ENCODE peak calls at places on chromosomes 1 and 21, in five cellular contexts. P is IMR-90, Q is neuronal stem cell, D is H1, C is H9. T is an unnamed sample.
A peak's percentile ranks its signal among the peaks of the same experiment; 100 is the strongest.

GRCh38 chr1:65795311-65795710 is 2.6 kb downstream of the PDE4B start:
- DNase-seq in P (no peak), Q (no peak), D (no peak), C (no peak), T (no peak)

GRCh38 chr1:27332536-27333281 is 9.1 kb upstream of the SYTL1 start:
- DNase-seq in P (peak; percentile 16), Q (no peak), D (no peak), C (peak; percentile 73), T (peak; percentile 67)

GRCh38 chr1:199064971-199065370 is 426.1 kb downstream of the PTPRC start:
- DNase-seq in P (no peak), Q (no peak), D (no peak), C (no peak), T (peak; percentile 50)

GRCh38 chr1:18849252-18849651 is 10.2 kb downstream of the TAS1R2 start:
- DNase-seq in P (no peak), Q (no peak), D (no peak), C (no peak), T (no peak)

GRCh38 chr1:25564777-25565176 is 21.4 kb downstream of the LDLRAP1 start:
- DNase-seq in P (no peak), Q (no peak), D (no peak), C (no peak), T (no peak)

GRCh38 chr1:184972281-184973055 is 1.8 kb downstream of the NIBAN1 start:
- DNase-seq in P (peak; percentile 71), Q (no peak), D (no peak), C (no peak), T (no peak)

GRCh38 chr1:86104606-86105532 is 51.7 kb downstream of the COL24A1 start:
- DNase-seq in P (no peak), Q (no peak), D (no peak), C (no peak), T (no peak)

GRCh38 chr1:201495447-201496295 is 11.3 kb downstream of the CSRP1 start:
- DNase-seq in P (peak; percentile 67), Q (no peak), D (no peak), C (no peak), T (no peak)

GRCh38 chr1:22778842-22779520 is 68.3 kb downstream of the EPHB2 start:
- DNase-seq in P (no peak), Q (no peak), D (no peak), C (no peak), T (no peak)

GRCh38 chr1:229225331-229225782 is 45.6 kb upstream of the RAB4A start:
- DNase-seq in P (no peak), Q (no peak), D (no peak), C (no peak), T (no peak)

GRCh38 chr1:51843948-51844347 is 34.6 kb downstream of the NRDC start:
- DNase-seq in P (no peak), Q (no peak), D (no peak), C (no peak), T (peak; percentile 32)

GRCh38 chr1:22154063-22154462 is 11.2 kb upstream of the WNT4 start:
- DNase-seq in P (no peak), Q (no peak), D (no peak), C (no peak), T (no peak)

GRCh38 chr1:71269823-71270222 is 189.0 kb upstream of the ZRANB2 start:
- DNase-seq in P (no peak), Q (no peak), D (no peak), C (no peak), T (no peak)

GRCh38 chr21:19609611-19610010 is 1206.0 kb upstream of the TMPRSS15 start:
- DNase-seq in P (no peak), Q (no peak), D (no peak), C (no peak), T (no peak)

GRCh38 chr1:28087614-28088167 is 719 bp downstream of the EYA3 start:
- DNase-seq in P (peak; percentile 27), Q (no peak), D (no peak), C (no peak), T (peak; percentile 49)

GRCh38 chr1:232686346-232686745 is 56.4 kb upstream of the SIPA1L2 start:
- DNase-seq in P (peak; percentile 25), Q (no peak), D (no peak), C (no peak), T (no peak)

GRCh38 chr1:115099693-115100050 is 10.4 kb upstream of the TSPAN2 start:
- DNase-seq in P (no peak), Q (no peak), D (no peak), C (no peak), T (no peak)

GRCh38 chr1:146021622-146022402 is at the start of gene HJV:
- DNase-seq in P (no peak), Q (no peak), D (no peak), C (no peak), T (no peak)

GRCh38 chr1:230684146-230684545 is 29.8 kb downstream of the AGT start:
- DNase-seq in P (no peak), Q (no peak), D (no peak), C (no peak), T (peak; percentile 46)

GRCh38 chr1:33358114-33358770 is 37.3 kb upstream of the A3GALT2 start:
- DNase-seq in P (no peak), Q (no peak), D (no peak), C (no peak), T (no peak)

GRCh38 chr1:154218545-154218944 is 2.2 kb upstream of the UBAP2L start:
- DNase-seq in P (no peak), Q (no peak), D (no peak), C (no peak), T (no peak)

GRCh38 chr1:176033474-176033873 is 173.6 kb downstream of the COP1 start:
- DNase-seq in P (peak; percentile 44), Q (no peak), D (no peak), C (no peak), T (no peak)

GRCh38 chr1:15429701-15430149 is 8.5 kb upstream of the CTRC start:
- DNase-seq in P (peak; percentile 87), Q (no peak), D (no peak), C (no peak), T (no peak)

GRCh38 chr1:1283821-1284220 is 3.6 kb downstream of the SCNN1D start:
- DNase-seq in P (no peak), Q (no peak), D (no peak), C (peak; percentile 60), T (peak; percentile 54)

GRCh38 chr1:237492359-237492758 is 398.4 kb downstream of the ZP4 start:
- DNase-seq in P (no peak), Q (no peak), D (no peak), C (peak; percentile 43), T (peak; percentile 45)

GRCh38 chr1:55481634-55482033 is 266.5 kb upstream of the USP24 start:
- DNase-seq in P (peak; percentile 44), Q (no peak), D (no peak), C (no peak), T (no peak)

GRCh38 chr21:45116066-45116465 is 41.7 kb downstream of the ADARB1 start:
- DNase-seq in P (no peak), Q (no peak), D (no peak), C (no peak), T (peak; percentile 24)

GRCh38 chr21:39738566-39738965 is 6.4 kb upstream of the IGSF5 start:
- DNase-seq in P (no peak), Q (no peak), D (no peak), C (no peak), T (no peak)
- H3K23ac ChIP-seq in P (no peak overlapping the region), Q (no peak overlapping the region), D (no peak overlapping the region), C (no peak overlapping the region), T (no peak overlapping the region)

GRCh38 chr1:30845891-30846290 is 62.7 kb downstream of the SDC3 start:
- DNase-seq in P (no peak), Q (no peak), D (no peak), C (peak; percentile 68), T (peak; percentile 27)

GRCh38 chr1:30848130-30848529 is 60.4 kb downstream of the SDC3 start:
- DNase-seq in P (no peak), Q (no peak), D (no peak), C (no peak), T (no peak)

GRCh38 chr1:30847358-30847972 is 61.1 kb downstream of the SDC3 start:
- DNase-seq in P (peak; percentile 79), Q (peak; percentile 44), D (no peak), C (peak; percentile 85), T (peak; percentile 90)

GRCh38 chr1:30845237-30845636 is 63.3 kb downstream of the SDC3 start:
- DNase-seq in P (no peak), Q (no peak), D (no peak), C (no peak), T (no peak)

GRCh38 chr1:30846587-30846986 is 62.0 kb downstream of the SDC3 start:
- DNase-seq in P (no peak), Q (no peak), D (no peak), C (no peak), T (no peak)
- H4K8ac ChIP-seq in P (no peak overlapping the region), Q (no peak overlapping the region), D (no peak overlapping the region), C (no peak overlapping the region), T (no peak overlapping the region)

DNA sequence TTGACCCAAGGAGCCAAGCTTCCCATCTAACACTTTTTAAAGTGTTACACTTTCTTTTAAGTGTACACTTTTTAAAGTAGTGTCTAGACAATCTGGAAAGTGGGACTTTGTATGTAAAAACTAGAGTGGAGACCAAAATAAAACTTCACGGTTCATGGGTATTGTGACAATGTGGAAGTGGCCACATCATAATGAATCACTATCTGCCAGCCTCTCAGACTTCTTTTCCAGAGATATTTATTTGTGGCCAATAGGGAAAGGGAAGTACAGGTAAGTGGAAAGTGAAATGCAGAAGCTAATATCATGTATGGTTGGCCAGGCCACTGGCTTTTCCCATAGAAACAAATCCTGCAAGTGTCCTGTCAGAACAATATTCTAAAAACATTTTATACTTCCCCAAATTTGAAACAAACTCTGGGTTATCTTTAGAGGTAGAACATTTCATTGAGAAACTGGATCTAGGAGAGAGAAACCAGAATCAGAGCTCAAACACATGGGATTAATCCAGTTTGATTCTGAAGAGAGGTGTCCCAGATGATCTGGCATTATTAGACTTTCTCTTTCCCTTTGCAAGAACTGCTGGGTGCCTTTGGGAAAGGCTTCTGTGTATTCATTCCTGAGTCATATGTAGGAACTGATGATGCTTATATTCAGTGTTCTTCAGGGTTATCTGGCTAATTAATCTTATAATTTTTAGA is 2.0 kb downstream of the TNFSF18 start:
- DNase-seq in P (peak; percentile 69), Q (no peak), D (no peak), C (no peak), T (no peak)
- H3K27ac ChIP-seq in P (no peak overlapping the region), Q (no peak overlapping the region), D (no peak overlapping the region), C (no peak overlapping the region), T (no peak overlapping the region)

DNA sequence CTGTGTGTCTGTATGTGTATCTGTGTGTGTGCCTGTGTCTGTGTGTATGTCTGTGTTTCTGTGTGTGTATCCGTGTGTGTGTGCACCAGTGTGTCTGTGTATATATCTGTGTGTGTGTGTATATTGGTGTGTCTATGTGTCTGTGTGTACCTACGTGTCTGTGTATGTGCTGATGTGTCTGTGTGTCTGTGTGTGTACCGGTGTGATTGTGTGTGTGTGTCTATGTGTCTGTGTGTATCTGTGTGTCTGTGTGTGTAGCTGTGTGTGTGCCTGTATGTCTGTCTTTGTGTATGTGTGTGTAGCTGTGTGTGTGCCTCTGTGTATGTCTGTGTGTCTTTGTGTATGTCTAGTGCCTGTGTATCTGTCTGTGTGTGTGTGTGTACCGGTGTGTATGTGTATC is 32.0 kb downstream of the CAMK2N1 start:
- DNase-seq in P (no peak), Q (no peak), D (no peak), C (no peak), T (no peak)
- H3K23ac ChIP-seq in P (peak overlapping the region; percentile 35), Q (no peak overlapping the region), D (no peak overlapping the region), C (no peak overlapping the region), T (no peak overlapping the region)

GRCh38 chr21:38743772-38744529 is 61.8 kb upstream of the ETS2 start:
- DNase-seq in P (no peak), Q (no peak), D (no peak), C (no peak), T (no peak)
- H4K8ac ChIP-seq in P (no peak overlapping the region), Q (no peak overlapping the region), D (no peak overlapping the region), C (no peak overlapping the region), T (no peak overlapping the region)

T was measured in mesendoderm.